ENCODE peak calls at places on chromosomes 3 and 15, in eight cellular contexts. One of them, this sample, is unnamed.

GRCh38 chr3:24494616-24495333 is at the start of gene THRB:
- DNase-seq in right cardiac atrium: peak
- DNase-seq in A549: peak
- DNase-seq in WERI-Rb-1: peak
- DNase-seq in kidney: peak
- DNase-seq in endothelial cell of umbilical vein: peak
- DNase-seq in suprapubic skin: peak
- DNase-seq in dorsolateral prefrontal cortex: peak
- DNase-seq in this sample: peak

GRCh38 chr15:81292516-81293001 is 31.4 kb downstream of the STARD5 start:
- DNase-seq in right cardiac atrium: no peak
- DNase-seq in A549: no peak
- DNase-seq in WERI-Rb-1: no peak
- DNase-seq in kidney: no peak
- DNase-seq in endothelial cell of umbilical vein: no peak
- DNase-seq in suprapubic skin: no peak
- DNase-seq in dorsolateral prefrontal cortex: no peak
- DNase-seq in this sample: no peak

GRCh38 chr3:51099794-51100542 is 285.1 kb upstream of the MANF start:
- DNase-seq in right cardiac atrium: peak
- DNase-seq in A549: peak
- DNase-seq in WERI-Rb-1: peak
- DNase-seq in kidney: no peak
- DNase-seq in endothelial cell of umbilical vein: peak
- DNase-seq in suprapubic skin: no peak
- DNase-seq in dorsolateral prefrontal cortex: no peak
- DNase-seq in this sample: peak

GRCh38 chr3:194686816-194687637 is 1.3 kb downstream of the FAM43A start:
- DNase-seq in right cardiac atrium: peak
- DNase-seq in A549: no peak
- DNase-seq in WERI-Rb-1: no peak
- DNase-seq in kidney: peak
- DNase-seq in endothelial cell of umbilical vein: peak
- DNase-seq in suprapubic skin: no peak
- DNase-seq in dorsolateral prefrontal cortex: peak
- DNase-seq in this sample: peak

GRCh38 chr15:70036585-70037343 is 61.0 kb downstream of the TLE3 start:
- DNase-seq in right cardiac atrium: no peak
- DNase-seq in A549: no peak
- DNase-seq in WERI-Rb-1: no peak
- DNase-seq in kidney: peak
- DNase-seq in endothelial cell of umbilical vein: no peak
- DNase-seq in suprapubic skin: peak
- DNase-seq in dorsolateral prefrontal cortex: no peak
- DNase-seq in this sample: no peak

GRCh38 chr3:183393625-183394024 is 34.8 kb downstream of the MCF2L2 start:
- DNase-seq in right cardiac atrium: no peak
- DNase-seq in A549: no peak
- DNase-seq in WERI-Rb-1: no peak
- DNase-seq in kidney: no peak
- DNase-seq in endothelial cell of umbilical vein: no peak
- DNase-seq in suprapubic skin: no peak
- DNase-seq in dorsolateral prefrontal cortex: no peak
- DNase-seq in this sample: no peak

GRCh38 chr15:90214553-90215205 is 13.5 kb downstream of the SEMA4B start:
- DNase-seq in right cardiac atrium: no peak
- DNase-seq in A549: peak
- DNase-seq in WERI-Rb-1: no peak
- DNase-seq in kidney: no peak
- DNase-seq in endothelial cell of umbilical vein: no peak
- DNase-seq in suprapubic skin: no peak
- DNase-seq in dorsolateral prefrontal cortex: no peak
- DNase-seq in this sample: no peak

GRCh38 chr15:68558318-68559305 is 20.2 kb upstream of the CORO2B start:
- DNase-seq in right cardiac atrium: no peak
- DNase-seq in A549: no peak
- DNase-seq in WERI-Rb-1: no peak
- DNase-seq in kidney: no peak
- DNase-seq in endothelial cell of umbilical vein: no peak
- DNase-seq in suprapubic skin: no peak
- DNase-seq in dorsolateral prefrontal cortex: no peak
- DNase-seq in this sample: no peak

GRCh38 chr3:106534206-106534605 is 665.4 kb upstream of the CBLB start:
- DNase-seq in right cardiac atrium: peak
- DNase-seq in A549: no peak
- DNase-seq in WERI-Rb-1: no peak
- DNase-seq in kidney: no peak
- DNase-seq in endothelial cell of umbilical vein: peak
- DNase-seq in suprapubic skin: no peak
- DNase-seq in dorsolateral prefrontal cortex: no peak
- DNase-seq in this sample: no peak

DNA sequence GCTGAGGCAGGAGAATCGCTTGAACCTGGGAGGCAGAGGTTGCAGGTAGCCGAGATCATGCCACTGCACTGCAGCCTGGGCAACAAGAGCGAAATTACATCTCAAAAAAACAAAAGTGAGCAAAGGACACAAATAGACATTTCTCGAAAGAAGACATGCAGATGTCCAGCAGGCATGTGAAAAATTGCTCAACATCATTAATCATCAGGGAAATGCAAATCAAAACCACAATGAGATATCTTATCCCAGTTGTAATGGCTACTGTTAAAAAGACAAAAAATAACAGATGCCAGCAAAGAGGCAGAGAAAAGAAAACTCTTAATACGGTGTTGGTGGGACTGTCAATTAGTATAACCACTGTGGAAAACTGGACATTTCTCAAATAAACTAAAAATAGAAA is 20.9 kb downstream of the ASB7 start:
- DNase-seq in right cardiac atrium: no peak
- DNase-seq in A549: no peak
- DNase-seq in WERI-Rb-1: no peak
- DNase-seq in kidney: no peak
- DNase-seq in endothelial cell of umbilical vein: no peak
- DNase-seq in suprapubic skin: no peak
- DNase-seq in dorsolateral prefrontal cortex: no peak
- DNase-seq in this sample: no peak
- H3K4me3 ChIP-seq in right cardiac atrium: no peak
- H3K4me3 ChIP-seq in A549: no peak
- H3K4me3 ChIP-seq in WERI-Rb-1: no peak
- H3K4me3 ChIP-seq in kidney: no peak
- H3K4me3 ChIP-seq in endothelial cell of umbilical vein: no peak
- H3K4me3 ChIP-seq in suprapubic skin: no peak
- H3K4me3 ChIP-seq in dorsolateral prefrontal cortex: no peak
- H3K4me3 ChIP-seq in this sample: no peak

GRCh38 chr3:69747511-69748248 is 8.4 kb downstream of the MITF start:
- DNase-seq in right cardiac atrium: no peak
- DNase-seq in A549: no peak
- DNase-seq in WERI-Rb-1: no peak
- DNase-seq in kidney: no peak
- DNase-seq in endothelial cell of umbilical vein: no peak
- DNase-seq in suprapubic skin: no peak
- DNase-seq in dorsolateral prefrontal cortex: no peak
- DNase-seq in this sample: no peak

GRCh38 chr3:69744507-69744906 is 5.2 kb downstream of the MITF start:
- DNase-seq in right cardiac atrium: no peak
- DNase-seq in A549: no peak
- DNase-seq in WERI-Rb-1: no peak
- DNase-seq in kidney: no peak
- DNase-seq in endothelial cell of umbilical vein: no peak
- DNase-seq in suprapubic skin: no peak
- DNase-seq in dorsolateral prefrontal cortex: no peak
- DNase-seq in this sample: no peak

GRCh38 chr3:69745503-69745902 is 6.2 kb downstream of the MITF start:
- DNase-seq in right cardiac atrium: no peak
- DNase-seq in A549: no peak
- DNase-seq in WERI-Rb-1: no peak
- DNase-seq in kidney: no peak
- DNase-seq in endothelial cell of umbilical vein: no peak
- DNase-seq in suprapubic skin: no peak
- DNase-seq in dorsolateral prefrontal cortex: no peak
- DNase-seq in this sample: no peak

GRCh38 chr3:69743975-69744374 is 4.7 kb downstream of the MITF start:
- DNase-seq in right cardiac atrium: no peak
- DNase-seq in A549: no peak
- DNase-seq in WERI-Rb-1: no peak
- DNase-seq in kidney: no peak
- DNase-seq in endothelial cell of umbilical vein: no peak
- DNase-seq in suprapubic skin: no peak
- DNase-seq in dorsolateral prefrontal cortex: no peak
- DNase-seq in this sample: no peak

GRCh38 chr3:69746119-69746518 is 6.9 kb downstream of the MITF start:
- DNase-seq in right cardiac atrium: no peak
- DNase-seq in A549: no peak
- DNase-seq in WERI-Rb-1: no peak
- DNase-seq in kidney: no peak
- DNase-seq in endothelial cell of umbilical vein: no peak
- DNase-seq in suprapubic skin: no peak
- DNase-seq in dorsolateral prefrontal cortex: no peak
- DNase-seq in this sample: no peak
- H3K27ac ChIP-seq in right cardiac atrium: no peak
- H3K27ac ChIP-seq in A549: no peak
- H3K27ac ChIP-seq in WERI-Rb-1: no peak
- H3K27ac ChIP-seq in kidney: no peak
- H3K27ac ChIP-seq in endothelial cell of umbilical vein: no peak
- H3K27ac ChIP-seq in suprapubic skin: peak
- H3K27ac ChIP-seq in dorsolateral prefrontal cortex: no peak
- H3K27ac ChIP-seq in this sample: peak

DNA sequence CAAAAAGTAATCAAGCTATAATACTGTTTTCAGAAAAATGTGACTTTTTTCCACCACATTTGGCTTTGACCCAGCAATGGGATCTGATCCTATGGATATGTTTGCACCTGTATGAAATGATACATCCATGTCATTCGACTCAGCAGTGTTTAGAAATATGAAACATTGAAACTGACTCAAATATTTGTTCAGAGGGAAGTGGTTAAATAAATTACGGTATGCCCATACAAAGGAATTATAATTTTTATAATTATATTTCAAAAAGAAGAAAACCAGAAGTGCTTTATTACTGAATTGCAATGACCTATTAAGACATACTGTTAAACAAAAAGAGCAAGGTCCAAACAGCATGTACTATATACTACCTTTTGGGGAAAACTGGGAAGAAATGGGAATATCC is 546.5 kb downstream of the MAGI1 start:
- DNase-seq in right cardiac atrium: no peak
- DNase-seq in A549: no peak
- DNase-seq in WERI-Rb-1: no peak
- DNase-seq in kidney: no peak
- DNase-seq in endothelial cell of umbilical vein: no peak
- DNase-seq in suprapubic skin: no peak
- DNase-seq in dorsolateral prefrontal cortex: no peak
- DNase-seq in this sample: no peak
- H3K4me3 ChIP-seq in right cardiac atrium: no peak
- H3K4me3 ChIP-seq in A549: no peak
- H3K4me3 ChIP-seq in WERI-Rb-1: no peak
- H3K4me3 ChIP-seq in kidney: no peak
- H3K4me3 ChIP-seq in endothelial cell of umbilical vein: no peak
- H3K4me3 ChIP-seq in suprapubic skin: no peak
- H3K4me3 ChIP-seq in dorsolateral prefrontal cortex: no peak
- H3K4me3 ChIP-seq in this sample: no peak

GRCh38 chr15:89141885-89142284 is 53.6 kb downstream of the ABHD2 start:
- DNase-seq in right cardiac atrium: peak
- DNase-seq in A549: no peak
- DNase-seq in WERI-Rb-1: no peak
- DNase-seq in kidney: no peak
- DNase-seq in endothelial cell of umbilical vein: no peak
- DNase-seq in suprapubic skin: no peak
- DNase-seq in dorsolateral prefrontal cortex: no peak
- DNase-seq in this sample: no peak
- H3K27ac ChIP-seq in right cardiac atrium: no peak
- H3K27ac ChIP-seq in A549: no peak
- H3K27ac ChIP-seq in WERI-Rb-1: no peak
- H3K27ac ChIP-seq in kidney: no peak
- H3K27ac ChIP-seq in endothelial cell of umbilical vein: no peak
- H3K27ac ChIP-seq in suprapubic skin: no peak
- H3K27ac ChIP-seq in dorsolateral prefrontal cortex: peak
- H3K27ac ChIP-seq in this sample: peak

GRCh38 chr15:74433592-74434259 is at the start of gene SEMA7A:
- DNase-seq in right cardiac atrium: peak
- DNase-seq in A549: peak
- DNase-seq in WERI-Rb-1: peak
- DNase-seq in kidney: peak
- DNase-seq in endothelial cell of umbilical vein: peak
- DNase-seq in suprapubic skin: no peak
- DNase-seq in dorsolateral prefrontal cortex: peak
- DNase-seq in this sample: peak

GRCh38 chr15:74432968-74433591 is 678 bp downstream of the SEMA7A start:
- DNase-seq in right cardiac atrium: peak
- DNase-seq in A549: no peak
- DNase-seq in WERI-Rb-1: no peak
- DNase-seq in kidney: peak
- DNase-seq in endothelial cell of umbilical vein: no peak
- DNase-seq in suprapubic skin: no peak
- DNase-seq in dorsolateral prefrontal cortex: no peak
- DNase-seq in this sample: no peak

GRCh38 chr15:74431645-74432044 is 2.1 kb downstream of the SEMA7A start:
- DNase-seq in right cardiac atrium: peak
- DNase-seq in A549: no peak
- DNase-seq in WERI-Rb-1: no peak
- DNase-seq in kidney: peak
- DNase-seq in endothelial cell of umbilical vein: no peak
- DNase-seq in suprapubic skin: no peak
- DNase-seq in dorsolateral prefrontal cortex: no peak
- DNase-seq in this sample: no peak

GRCh38 chr15:74432271-74432967 is 1.3 kb downstream of the SEMA7A start:
- DNase-seq in right cardiac atrium: peak
- DNase-seq in A549: no peak
- DNase-seq in WERI-Rb-1: no peak
- DNase-seq in kidney: peak
- DNase-seq in endothelial cell of umbilical vein: no peak
- DNase-seq in suprapubic skin: no peak
- DNase-seq in dorsolateral prefrontal cortex: no peak
- DNase-seq in this sample: no peak

GRCh38 chr15:74434260-74434915 is 630 bp upstream of the SEMA7A start:
- DNase-seq in right cardiac atrium: no peak
- DNase-seq in A549: no peak
- DNase-seq in WERI-Rb-1: no peak
- DNase-seq in kidney: peak
- DNase-seq in endothelial cell of umbilical vein: no peak
- DNase-seq in suprapubic skin: no peak
- DNase-seq in dorsolateral prefrontal cortex: no peak
- DNase-seq in this sample: no peak
- H3K4me3 ChIP-seq in right cardiac atrium: peak
- H3K4me3 ChIP-seq in A549: peak
- H3K4me3 ChIP-seq in WERI-Rb-1: peak
- H3K4me3 ChIP-seq in kidney: peak
- H3K4me3 ChIP-seq in endothelial cell of umbilical vein: no peak
- H3K4me3 ChIP-seq in suprapubic skin: peak
- H3K4me3 ChIP-seq in dorsolateral prefrontal cortex: peak
- H3K4me3 ChIP-seq in this sample: peak

DNA sequence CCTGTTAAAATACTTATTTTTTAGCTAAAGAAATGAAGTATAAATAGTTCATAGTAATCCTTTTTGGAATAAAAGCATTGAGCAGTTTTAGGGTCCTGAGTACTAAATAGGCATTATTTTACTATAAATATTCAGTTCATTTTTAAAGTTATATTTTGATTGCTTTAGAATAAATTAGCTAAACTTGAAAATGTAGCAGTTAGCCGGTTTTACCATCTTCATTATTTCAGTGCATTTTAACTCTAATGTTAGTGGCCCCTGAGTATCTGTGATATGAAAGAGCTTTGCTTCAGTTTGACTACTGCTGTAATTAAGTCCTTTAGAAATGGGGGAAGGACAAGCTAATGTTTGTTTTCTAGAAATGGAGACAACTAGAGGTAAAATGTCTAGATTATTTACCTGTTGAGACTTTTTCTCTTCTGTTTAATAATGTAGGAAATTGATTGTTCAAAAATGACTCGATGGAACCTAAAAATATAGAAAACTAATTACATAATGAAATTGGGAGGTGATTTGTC is 3.6 kb downstream of the SMC4 start:
- DNase-seq in right cardiac atrium: no peak
- DNase-seq in A549: no peak
- DNase-seq in WERI-Rb-1: no peak
- DNase-seq in kidney: no peak
- DNase-seq in endothelial cell of umbilical vein: peak
- DNase-seq in suprapubic skin: no peak
- DNase-seq in dorsolateral prefrontal cortex: no peak
- DNase-seq in this sample: no peak
- H3K27ac ChIP-seq in right cardiac atrium: no peak
- H3K27ac ChIP-seq in A549: peak
- H3K27ac ChIP-seq in WERI-Rb-1: peak
- H3K27ac ChIP-seq in kidney: no peak
- H3K27ac ChIP-seq in endothelial cell of umbilical vein: peak
- H3K27ac ChIP-seq in suprapubic skin: no peak
- H3K27ac ChIP-seq in dorsolateral prefrontal cortex: no peak
- H3K27ac ChIP-seq in this sample: peak